ENCODE peak calls at places on chromosomes 6 and 20, in seven cellular contexts. P is H9, X is IMR-90, S is mesendoderm, T is mesenchymal stem cell, B is H1, I is trophoblast cell. A is an unnamed sample.

GRCh38 chr6:111759836-111760785 is 113.1 kb downstream of the FYN start:
- DNase-seq in T (no peak), P (no peak), S (no peak), B (no peak), I (no peak), X (peak; percentile 97), A (no peak)

GRCh38 chr6:27547157-27548075 is 74.5 kb upstream of the ZNF184 start:
- DNase-seq in I (no peak), X (peak; percentile 68), B (no peak), T (peak; percentile 76), P (peak; percentile 69), S (peak; percentile 87), A (no peak)

GRCh38 chr20:49381558-49382493 is 100.6 kb downstream of the KCNB1 start:
- DNase-seq in X (peak; percentile 10), S (no peak), T (no peak), B (no peak), P (no peak), I (no peak), A (no peak)

GRCh38 chr6:25958700-25959162 is 3.9 kb upstream of the TRIM38 start:
- DNase-seq in I (no peak), P (no peak), S (peak; percentile 10), T (no peak), B (no peak), X (peak; percentile 4), A (no peak)

GRCh38 chr6:1607557-1608221 is 2.0 kb upstream of the FOXC1 start:
- DNase-seq in P (peak; percentile 91), X (no peak), T (no peak), I (peak; percentile 89), S (peak; percentile 90), B (peak; percentile 75), A (no peak)

GRCh38 chr20:44810061-44810390 is 320 bp downstream of the RIMS4 start:
- DNase-seq in X (no peak), B (no peak), P (no peak), I (no peak), T (no peak), S (peak; percentile 25), A (no peak)

GRCh38 chr6:113461153-113461897 is 395.8 kb upstream of the MARCKS start:
- DNase-seq in X (peak; percentile 52), I (no peak), S (peak; percentile 21), B (no peak), P (no peak), T (no peak), A (no peak)

GRCh38 chr6:162306616-162307015 is 420.9 kb downstream of the PRKN start:
- DNase-seq in X (no peak), S (no peak), I (no peak), T (no peak), B (no peak), P (no peak), A (no peak)

DNA sequence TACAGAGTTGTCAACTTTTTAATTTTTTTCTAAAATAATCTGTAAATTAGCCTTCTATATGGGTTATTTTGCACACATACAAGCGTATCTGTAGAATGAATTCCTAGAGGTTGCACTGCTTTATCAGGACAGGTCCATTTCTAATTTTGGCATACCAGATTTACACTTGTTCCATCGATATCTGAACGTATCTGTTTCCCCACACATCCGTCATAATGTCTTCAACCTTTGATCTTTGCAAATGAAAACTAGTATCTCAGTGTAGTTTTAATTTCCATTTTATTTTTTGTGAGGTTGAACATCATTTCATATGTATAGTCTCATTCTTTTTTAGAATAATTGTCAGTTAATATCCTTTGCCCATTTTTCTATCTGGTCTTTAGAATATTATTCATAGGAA is 22.7 kb downstream of the SENP6 start:
- DNase-seq in S (no peak), B (no peak), X (no peak), I (no peak), T (no peak), P (no peak), A (no peak)
- H2AK5ac ChIP-seq in S (no peak overlapping the region), B (no peak overlapping the region), X (no peak overlapping the region), I (no peak overlapping the region), T (no peak overlapping the region), P (no peak overlapping the region), A (no peak overlapping the region)

DNA sequence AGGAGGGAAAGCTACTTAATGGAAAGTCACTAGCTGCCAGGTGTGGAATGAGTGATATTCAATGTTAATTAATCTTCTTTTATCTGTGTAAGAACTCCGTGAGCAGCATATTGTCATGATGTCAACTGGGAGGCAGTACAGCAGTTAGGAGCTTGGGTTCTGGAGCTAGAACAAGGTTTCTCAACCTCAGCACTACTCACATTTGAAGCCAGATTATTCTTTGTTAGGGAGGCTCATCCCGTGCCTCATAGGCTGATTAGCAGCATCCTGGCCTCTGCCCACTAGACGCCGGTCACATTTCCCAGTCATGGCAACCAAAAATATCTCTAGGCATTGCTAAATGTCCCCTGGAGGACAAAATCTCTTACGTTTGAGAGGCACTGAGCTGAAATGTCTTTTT is 41.2 kb downstream of the BCAS1 start:
- DNase-seq in S (no peak), B (no peak), X (no peak), I (no peak), T (no peak), P (no peak), A (no peak)
- H2AK5ac ChIP-seq in S (no peak overlapping the region), B (no peak overlapping the region), X (no peak overlapping the region), I (no peak overlapping the region), T (no peak overlapping the region), P (no peak overlapping the region), A (no peak overlapping the region)

GRCh38 chr6:154496191-154496590 is 14.3 kb downstream of the CNKSR3 start:
- DNase-seq in X (no peak), T (no peak), I (no peak), P (no peak), S (no peak), B (no peak), A (no peak)

GRCh38 chr6:154499854-154500589 is 10.5 kb downstream of the CNKSR3 start:
- DNase-seq in S (no peak), B (no peak), I (no peak), P (no peak), T (no peak), X (no peak), A (no peak)

GRCh38 chr6:154498340-154498934 is 12.0 kb downstream of the CNKSR3 start:
- DNase-seq in X (no peak), I (no peak), S (no peak), T (no peak), B (no peak), P (no peak), A (no peak)

GRCh38 chr6:154494592-154494991 is 15.9 kb downstream of the CNKSR3 start:
- DNase-seq in T (no peak), B (no peak), X (no peak), S (no peak), P (no peak), I (no peak), A (no peak)

GRCh38 chr6:154497118-154497517 is 13.4 kb downstream of the CNKSR3 start:
- DNase-seq in P (no peak), S (no peak), B (no peak), T (no peak), I (no peak), X (no peak), A (no peak)
- H2AK5ac ChIP-seq in P (no peak overlapping the region), S (no peak overlapping the region), B (no peak overlapping the region), T (no peak overlapping the region), I (no peak overlapping the region), X (no peak overlapping the region), A (no peak overlapping the region)

GRCh38 chr20:2402271-2402980 is 21.7 kb downstream of the TGM6 start:
- DNase-seq in S (peak; percentile 33), I (no peak), X (peak; percentile 51), T (peak; percentile 11), P (no peak), B (no peak), A (no peak)

GRCh38 chr20:2399390-2399789 is 18.7 kb downstream of the TGM6 start:
- DNase-seq in B (no peak), S (no peak), P (no peak), T (no peak), X (no peak), I (no peak), A (no peak)

GRCh38 chr20:2398453-2398852 is 17.8 kb downstream of the TGM6 start:
- DNase-seq in T (no peak), X (no peak), P (no peak), S (no peak), B (no peak), I (no peak), A (no peak)

GRCh38 chr20:2401527-2401926 is 20.8 kb downstream of the TGM6 start:
- DNase-seq in X (no peak), I (no peak), P (no peak), S (no peak), B (no peak), T (no peak), A (no peak)

DNA sequence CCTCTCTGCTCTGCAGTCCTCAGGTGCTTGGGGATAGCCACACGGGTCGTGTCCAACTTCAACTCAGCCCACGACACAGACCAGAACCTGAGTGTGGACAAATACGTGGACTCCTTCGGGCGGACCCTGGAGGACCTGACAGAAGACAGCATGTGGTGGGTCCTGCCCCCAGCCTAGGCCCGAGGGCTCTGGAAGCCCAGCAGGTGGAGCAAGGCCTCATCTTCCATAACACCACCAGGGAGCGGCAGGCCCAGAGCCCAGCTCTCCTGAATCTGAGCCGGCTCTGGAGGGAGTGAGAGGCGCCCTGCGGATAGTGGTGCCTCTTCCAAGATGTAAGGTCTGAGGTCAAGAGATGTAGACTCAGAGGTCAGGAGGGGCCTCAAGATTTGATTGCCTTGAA is 19.6 kb downstream of the TGM6 start:
- DNase-seq in S (no peak), B (no peak), X (no peak), P (no peak), I (no peak), T (no peak), A (no peak)
- H2AK5ac ChIP-seq in S (no peak overlapping the region), B (no peak overlapping the region), X (no peak overlapping the region), P (no peak overlapping the region), I (peak overlapping the region; percentile 35), T (no peak overlapping the region), A (peak overlapping the region; percentile 54)

GRCh38 chr6:18179770-18180393 is 24.7 kb downstream of the KDM1B start:
- DNase-seq in S (no peak), T (no peak), I (no peak), P (no peak), B (no peak), X (no peak), A (no peak)
- H2AK5ac ChIP-seq in S (no peak overlapping the region), T (no peak overlapping the region), I (no peak overlapping the region), P (no peak overlapping the region), B (no peak overlapping the region), X (no peak overlapping the region), A (no peak overlapping the region)

GRCh38 chr20:38863024-38863851 is 57.7 kb downstream of the PPP1R16B start:
- DNase-seq in B (no peak), I (no peak), X (no peak), P (no peak), T (no peak), S (no peak), A (no peak)

GRCh38 chr20:38864662-38865061 is 59.2 kb downstream of the PPP1R16B start:
- DNase-seq in B (no peak), S (no peak), I (no peak), T (no peak), P (no peak), X (no peak), A (no peak)

GRCh38 chr20:38870733-38871559 is 55.3 kb upstream of the FAM83D start:
- DNase-seq in X (peak; percentile 1), T (no peak), S (peak; percentile 56), B (no peak), P (no peak), I (peak; percentile 88), A (no peak)

GRCh38 chr20:38866265-38867061 is 59.8 kb upstream of the FAM83D start:
- DNase-seq in S (no peak), X (no peak), T (no peak), I (no peak), P (no peak), B (no peak), A (no peak)

GRCh38 chr20:38867062-38867359 is 59.2 kb upstream of the FAM83D start:
- DNase-seq in S (no peak), I (no peak), T (no peak), X (no peak), B (no peak), P (no peak), A (no peak)
- H2AK5ac ChIP-seq in S (no peak overlapping the region), I (no peak overlapping the region), T (no peak overlapping the region), X (no peak overlapping the region), B (no peak overlapping the region), P (no peak overlapping the region), A (no peak overlapping the region)

A was measured in neuronal stem cell.